ENCODE peak calls at places on chromosome 6, in six cellular contexts. One of them, this sample, is unnamed. For H3K4me1 and H3K36me3, the result is how much of the 10 kb centered on the place peaks cover.

GRCh38 chr6:5132741-5133140 is 47.6 kb downstream of the PPP1R3G start:
- DNase-seq in neuronal stem cell: no peak
- DNase-seq in heart right ventricle: peak
- DNase-seq in RWPE2: no peak
- DNase-seq in left ventricle myocardium inferior: peak
- DNase-seq in hepatocyte: peak
- DNase-seq in this sample: peak

GRCh38 chr6:170269151-170269872 is 21.6 kb downstream of the DLL1 start:
- DNase-seq in hepatocyte: peak
- DNase-seq in heart right ventricle: no peak
- DNase-seq in left ventricle myocardium inferior: no peak
- DNase-seq in RWPE2: peak
- DNase-seq in neuronal stem cell: no peak
- DNase-seq in this sample: no peak

GRCh38 chr6:63685453-63686379 is 50.1 kb downstream of the PHF3 start:
- DNase-seq in RWPE2: no peak
- DNase-seq in hepatocyte: no peak
- DNase-seq in heart right ventricle: no peak
- DNase-seq in neuronal stem cell: no peak
- DNase-seq in left ventricle myocardium inferior: no peak
- DNase-seq in this sample: no peak

GRCh38 chr6:154169193-154169847 is 130.3 kb downstream of the OPRM1 start:
- DNase-seq in RWPE2: no peak
- DNase-seq in left ventricle myocardium inferior: no peak
- DNase-seq in hepatocyte: no peak
- DNase-seq in heart right ventricle: no peak
- DNase-seq in neuronal stem cell: no peak
- DNase-seq in this sample: no peak

GRCh38 chr6:118739976-118740771 is 88.8 kb upstream of the CEP85L start:
- DNase-seq in heart right ventricle: no peak
- DNase-seq in RWPE2: no peak
- DNase-seq in left ventricle myocardium inferior: no peak
- DNase-seq in neuronal stem cell: no peak
- DNase-seq in hepatocyte: no peak
- DNase-seq in this sample: no peak

GRCh38 chr6:6694368-6694780 is 105.9 kb downstream of the LY86 start:
- DNase-seq in hepatocyte: no peak
- DNase-seq in neuronal stem cell: no peak
- DNase-seq in RWPE2: no peak
- DNase-seq in left ventricle myocardium inferior: no peak
- DNase-seq in heart right ventricle: no peak
- DNase-seq in this sample: no peak

GRCh38 chr6:159828074-159828473 is 28.0 kb downstream of the PNLDC1 start:
- DNase-seq in hepatocyte: no peak
- DNase-seq in left ventricle myocardium inferior: no peak
- DNase-seq in RWPE2: no peak
- DNase-seq in heart right ventricle: no peak
- DNase-seq in neuronal stem cell: no peak
- DNase-seq in this sample: no peak

GRCh38 chr6:56772737-56773184 is 130.1 kb upstream of the DST start:
- DNase-seq in neuronal stem cell: no peak
- DNase-seq in heart right ventricle: no peak
- DNase-seq in hepatocyte: peak
- DNase-seq in RWPE2: no peak
- DNase-seq in left ventricle myocardium inferior: peak
- DNase-seq in this sample: no peak

GRCh38 chr6:6559994-6560393 is 28.5 kb upstream of the LY86 start:
- DNase-seq in left ventricle myocardium inferior: no peak
- DNase-seq in neuronal stem cell: no peak
- DNase-seq in hepatocyte: no peak
- DNase-seq in RWPE2: no peak
- DNase-seq in heart right ventricle: no peak
- DNase-seq in this sample: no peak

GRCh38 chr6:165571068-165571682 is 91.9 kb downstream of the PDE10A start:
- DNase-seq in RWPE2: no peak
- DNase-seq in left ventricle myocardium inferior: no peak
- DNase-seq in hepatocyte: no peak
- DNase-seq in neuronal stem cell: no peak
- DNase-seq in heart right ventricle: no peak
- DNase-seq in this sample: no peak

GRCh38 chr6:108531332-108531731 is 29.4 kb upstream of the FOXO3 start:
- DNase-seq in hepatocyte: no peak
- DNase-seq in neuronal stem cell: no peak
- DNase-seq in left ventricle myocardium inferior: no peak
- DNase-seq in heart right ventricle: no peak
- DNase-seq in RWPE2: no peak
- DNase-seq in this sample: no peak

GRCh38 chr6:30554962-30555361 is 1.3 kb downstream of the GNL1 start:
- DNase-seq in neuronal stem cell: no peak
- DNase-seq in RWPE2: no peak
- DNase-seq in heart right ventricle: no peak
- DNase-seq in left ventricle myocardium inferior: no peak
- DNase-seq in hepatocyte: no peak
- DNase-seq in this sample: no peak

GRCh38 chr6:30556714-30556963 is 350 bp upstream of the GNL1 start:
- DNase-seq in neuronal stem cell: no peak
- DNase-seq in hepatocyte: peak
- DNase-seq in heart right ventricle: peak
- DNase-seq in left ventricle myocardium inferior: peak
- DNase-seq in RWPE2: peak
- DNase-seq in this sample: peak

GRCh38 chr6:30555428-30556005 is 772 bp downstream of the GNL1 start:
- DNase-seq in hepatocyte: peak
- DNase-seq in heart right ventricle: peak
- DNase-seq in RWPE2: peak
- DNase-seq in neuronal stem cell: no peak
- DNase-seq in left ventricle myocardium inferior: peak
- DNase-seq in this sample: peak

GRCh38 chr6:30556006-30556713 is at the start of gene GNL1:
- DNase-seq in RWPE2: peak
- DNase-seq in left ventricle myocardium inferior: peak
- DNase-seq in heart right ventricle: peak
- DNase-seq in hepatocyte: peak
- DNase-seq in neuronal stem cell: peak
- DNase-seq in this sample: peak

DNA sequence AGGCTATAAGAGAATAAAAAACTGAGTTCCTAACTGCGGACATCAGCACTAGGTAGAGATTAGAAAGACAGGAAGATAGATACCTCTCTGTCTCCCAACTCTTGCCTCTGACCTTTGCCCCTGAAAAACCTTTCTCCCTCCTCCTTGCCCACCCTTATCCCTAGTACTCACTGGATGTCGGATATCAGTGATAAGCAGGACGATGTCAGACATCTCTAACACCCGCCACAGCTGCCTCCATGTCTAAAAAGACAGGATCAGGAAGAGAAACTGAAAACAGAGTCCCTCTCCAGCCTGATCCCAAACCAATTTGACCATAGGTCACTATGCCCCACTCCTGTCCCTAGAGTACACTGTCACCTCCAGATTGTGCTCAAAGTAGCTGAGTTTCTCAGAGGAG is 1.9 kb downstream of the GNL1 start:
- DNase-seq in left ventricle myocardium inferior: no peak
- DNase-seq in heart right ventricle: no peak
- DNase-seq in RWPE2: no peak
- DNase-seq in neuronal stem cell: no peak
- DNase-seq in hepatocyte: no peak
- DNase-seq in this sample: no peak
- H3K4me1 ChIP-seq in left ventricle myocardium inferior: half or more
- H3K4me1 ChIP-seq in heart right ventricle: under half
- H3K4me1 ChIP-seq in RWPE2: under half
- H3K4me1 ChIP-seq in neuronal stem cell: under half
- H3K4me1 ChIP-seq in hepatocyte: under half
- H3K4me1 ChIP-seq in this sample: under half

GRCh38 chr6:1614448-1614766 is 4.7 kb downstream of the FOXC1 start:
- DNase-seq in heart right ventricle: no peak
- DNase-seq in hepatocyte: no peak
- DNase-seq in RWPE2: no peak
- DNase-seq in neuronal stem cell: no peak
- DNase-seq in left ventricle myocardium inferior: no peak
- DNase-seq in this sample: no peak
- H3K4me3 ChIP-seq in heart right ventricle: peak
- H3K4me3 ChIP-seq in hepatocyte: no peak
- H3K4me3 ChIP-seq in RWPE2: peak
- H3K4me3 ChIP-seq in neuronal stem cell: no peak
- H3K4me3 ChIP-seq in left ventricle myocardium inferior: peak
- H3K4me3 ChIP-seq in this sample: peak

DNA sequence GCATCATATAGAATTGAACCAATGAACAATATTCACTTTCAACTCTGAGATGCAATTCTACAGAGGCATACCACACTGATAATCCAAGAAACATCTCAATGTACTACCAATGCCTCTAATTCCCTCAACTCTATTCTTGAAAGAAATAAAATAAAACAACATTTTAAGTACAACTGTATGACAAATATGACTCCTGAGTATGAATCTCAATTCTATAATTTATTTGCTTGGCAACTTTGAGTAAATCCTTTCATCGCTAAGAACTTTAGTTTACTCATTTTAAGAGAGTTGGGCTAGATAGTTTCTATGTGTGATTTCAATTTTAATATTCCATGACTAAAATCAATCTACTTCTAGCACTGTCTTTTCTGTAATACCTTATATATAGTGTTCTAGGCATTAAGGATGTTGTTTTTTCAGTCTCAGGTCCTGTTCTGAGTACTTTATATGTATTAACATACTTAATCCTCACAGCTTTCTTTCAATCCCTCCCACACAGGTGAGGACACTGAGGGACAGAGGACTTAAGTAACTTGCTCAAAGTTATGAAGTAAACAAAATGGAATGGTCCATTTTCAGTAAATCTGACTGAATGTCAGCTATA is 33.4 kb downstream of the GOPC start:
- DNase-seq in RWPE2: no peak
- DNase-seq in heart right ventricle: no peak
- DNase-seq in neuronal stem cell: no peak
- DNase-seq in hepatocyte: no peak
- DNase-seq in left ventricle myocardium inferior: no peak
- DNase-seq in this sample: no peak
- H3K36me3 ChIP-seq in RWPE2: half or more
- H3K36me3 ChIP-seq in heart right ventricle: under half
- H3K36me3 ChIP-seq in neuronal stem cell: half or more
- H3K36me3 ChIP-seq in hepatocyte: under half
- H3K36me3 ChIP-seq in left ventricle myocardium inferior: half or more
- H3K36me3 ChIP-seq in this sample: under half

GRCh38 chr6:148890605-148891004 is 143.8 kb downstream of the UST start:
- DNase-seq in RWPE2: no peak
- DNase-seq in neuronal stem cell: no peak
- DNase-seq in left ventricle myocardium inferior: no peak
- DNase-seq in hepatocyte: no peak
- DNase-seq in heart right ventricle: no peak
- DNase-seq in this sample: no peak

GRCh38 chr6:148891027-148891783 is 144.4 kb downstream of the UST start:
- DNase-seq in heart right ventricle: no peak
- DNase-seq in left ventricle myocardium inferior: no peak
- DNase-seq in neuronal stem cell: no peak
- DNase-seq in hepatocyte: no peak
- DNase-seq in RWPE2: no peak
- DNase-seq in this sample: no peak

GRCh38 chr6:148890091-148890490 is 143.3 kb downstream of the UST start:
- DNase-seq in hepatocyte: no peak
- DNase-seq in neuronal stem cell: no peak
- DNase-seq in RWPE2: no peak
- DNase-seq in left ventricle myocardium inferior: no peak
- DNase-seq in heart right ventricle: no peak
- DNase-seq in this sample: no peak

GRCh38 chr6:148887181-148887580 is 140.4 kb downstream of the UST start:
- DNase-seq in left ventricle myocardium inferior: no peak
- DNase-seq in hepatocyte: no peak
- DNase-seq in RWPE2: no peak
- DNase-seq in heart right ventricle: no peak
- DNase-seq in neuronal stem cell: no peak
- DNase-seq in this sample: no peak

GRCh38 chr6:148888853-148889252 is 142.0 kb downstream of the UST start:
- DNase-seq in left ventricle myocardium inferior: no peak
- DNase-seq in neuronal stem cell: no peak
- DNase-seq in RWPE2: no peak
- DNase-seq in hepatocyte: no peak
- DNase-seq in heart right ventricle: no peak
- DNase-seq in this sample: no peak
- H3K4me1 ChIP-seq in left ventricle myocardium inferior: under half
- H3K4me1 ChIP-seq in neuronal stem cell: under half
- H3K4me1 ChIP-seq in RWPE2: under half
- H3K4me1 ChIP-seq in hepatocyte: under half
- H3K4me1 ChIP-seq in heart right ventricle: under half
- H3K4me1 ChIP-seq in this sample: under half

This sample was measured in lung.